ENCODE peak calls at places on chromosomes 3 and 15, in nine cellular contexts. H is body of pancreas; O is effector memory CD4-positive, alpha-beta T cell; T is A549; X is pancreas; F is GM23248; S is brain microvascular endothelial cell; Y is uterus; M is prostate gland. W is an unnamed sample.

GRCh38 chr15:92809880-92810361 is 90.2 kb upstream of the CHD2 start:
- DNase-seq in H (peak), O (no peak), T (no peak), X (no peak), F (peak), S (peak), Y (peak), M (peak), W (no peak)

GRCh38 chr3:38086496-38086895 is 47.5 kb downstream of the DLEC1 start:
- DNase-seq in H (no peak), O (no peak), T (no peak), X (no peak), F (no peak), S (no peak), Y (no peak), M (no peak), W (no peak)

GRCh38 chr3:190382082-190382481 is 5.9 kb upstream of the CLDN16 start:
- DNase-seq in H (no peak), O (no peak), T (no peak), X (no peak), F (peak), S (no peak), Y (no peak), M (no peak), W (no peak)

GRCh38 chr3:128481438-128481942 is 11.5 kb downstream of the GATA2 start:
- DNase-seq in H (no peak), O (no peak), T (no peak), X (no peak), F (peak), S (no peak), Y (peak), M (no peak), W (peak)

GRCh38 chr3:29202368-29202767 is 78.5 kb upstream of the RBMS3 start:
- DNase-seq in H (no peak), O (no peak), T (no peak), X (no peak), F (peak), S (no peak), Y (no peak), M (no peak), W (no peak)

GRCh38 chr3:10189557-10190374 is 25.0 kb downstream of the IRAK2 start:
- DNase-seq in H (peak), O (no peak), T (peak), X (peak), F (peak), S (no peak), Y (peak), M (peak), W (peak)

GRCh38 chr15:48440084-48440483 is 108.9 kb downstream of the DUT start:
- DNase-seq in H (peak), O (no peak), T (no peak), X (no peak), F (peak), S (no peak), Y (peak), M (no peak), W (no peak)

GRCh38 chr3:47980795-47981194 is 35.4 kb downstream of the MAP4 start:
- DNase-seq in H (no peak), O (no peak), T (no peak), X (no peak), F (no peak), S (no peak), Y (no peak), M (no peak), W (no peak)

GRCh38 chr3:55692958-55693558 is 206.0 kb upstream of the WNT5A start:
- DNase-seq in H (no peak), O (no peak), T (no peak), X (no peak), F (peak), S (peak), Y (no peak), M (no peak), W (no peak)

GRCh38 chr15:74817370-74817737 is 4.7 kb downstream of the LMAN1L start:
- DNase-seq in H (peak), O (no peak), T (no peak), X (no peak), F (peak), S (peak), Y (no peak), M (peak), W (no peak)
- H3K27ac ChIP-seq in H (no peak), O (no peak), T (no peak), X (no peak), F (no peak), S (no peak), Y (no peak), M (peak), W (no peak)

GRCh38 chr3:138351151-138351550 is 2.8 kb downstream of the MRAS start:
- DNase-seq in H (no peak), O (no peak), T (no peak), X (no peak), F (no peak), S (no peak), Y (no peak), M (no peak), W (no peak)

GRCh38 chr3:138347084-138347483 is 1.3 kb upstream of the MRAS start:
- DNase-seq in H (no peak), O (no peak), T (no peak), X (no peak), F (no peak), S (no peak), Y (no peak), M (no peak), W (no peak)

GRCh38 chr3:138349926-138350665 is 1.7 kb downstream of the MRAS start:
- DNase-seq in H (no peak), O (no peak), T (no peak), X (no peak), F (peak), S (no peak), Y (no peak), M (no peak), W (peak)

GRCh38 chr3:138348950-138349739 is 766 bp downstream of the MRAS start:
- DNase-seq in H (no peak), O (no peak), T (peak), X (no peak), F (peak), S (no peak), Y (peak), M (no peak), W (no peak)

DNA sequence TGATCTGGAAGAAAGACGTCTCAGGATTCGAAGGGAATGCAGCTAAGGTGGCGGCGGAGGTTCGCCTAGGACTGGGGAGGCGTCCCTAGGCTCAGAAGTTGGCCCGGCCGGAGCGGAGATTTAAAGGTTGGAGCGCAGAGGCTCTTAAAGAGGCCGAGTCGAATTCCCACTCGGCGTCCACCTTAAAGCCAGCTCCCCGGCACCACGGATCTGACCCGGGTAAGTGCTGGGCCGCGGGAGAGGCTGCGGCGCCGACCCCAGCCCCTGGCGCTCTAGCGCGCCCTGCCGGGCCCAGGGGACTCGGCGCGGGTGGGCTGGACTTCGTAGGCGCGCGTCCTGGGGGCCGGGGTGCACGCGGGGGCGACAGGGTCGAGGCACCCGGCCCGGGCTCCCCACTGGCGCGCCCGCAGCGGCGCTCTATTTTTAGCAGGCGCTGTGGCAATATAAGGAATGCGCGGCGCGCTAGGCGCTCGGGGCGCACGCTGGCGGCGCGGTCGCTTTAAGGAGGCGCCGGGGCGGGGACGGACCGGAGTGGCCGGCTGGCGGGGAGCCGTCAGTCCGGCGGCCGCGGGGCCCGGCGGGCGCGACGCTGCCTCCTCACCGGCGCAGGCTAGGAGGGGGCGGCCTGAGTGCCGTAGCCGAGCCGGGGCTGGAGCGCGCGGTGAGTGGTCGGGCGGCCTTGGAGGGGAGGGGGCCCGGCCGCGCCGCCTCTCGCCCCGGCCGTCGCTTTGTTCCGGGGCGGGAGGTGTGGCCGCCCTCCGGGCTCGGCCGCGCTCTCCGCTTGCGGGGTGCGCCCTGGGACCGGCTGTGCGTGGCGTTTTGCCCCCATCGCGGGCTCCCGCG is at the start of gene MRAS:
- DNase-seq in H (peak), O (peak), T (peak), X (peak), F (peak), S (peak), Y (peak), M (peak), W (peak)
- H3K4me3 ChIP-seq in H (peak), O (peak), T (peak), X (peak), F (peak), S (peak), Y (peak), M (peak), W (peak)

GRCh38 chr3:35641920-35642532 is 2.7 kb downstream of the ARPP21 start:
- DNase-seq in H (no peak), O (no peak), T (no peak), X (no peak), F (no peak), S (no peak), Y (no peak), M (no peak), W (no peak)

GRCh38 chr3:35645189-35645588 is 5.9 kb downstream of the ARPP21 start:
- DNase-seq in H (no peak), O (no peak), T (no peak), X (no peak), F (no peak), S (no peak), Y (no peak), M (no peak), W (no peak)

GRCh38 chr3:35640736-35641135 is 1.4 kb downstream of the ARPP21 start:
- DNase-seq in H (no peak), O (no peak), T (no peak), X (no peak), F (no peak), S (no peak), Y (no peak), M (no peak), W (no peak)

GRCh38 chr3:35644461-35644860 is 5.1 kb downstream of the ARPP21 start:
- DNase-seq in H (no peak), O (no peak), T (no peak), X (no peak), F (no peak), S (no peak), Y (no peak), M (no peak), W (no peak)

DNA sequence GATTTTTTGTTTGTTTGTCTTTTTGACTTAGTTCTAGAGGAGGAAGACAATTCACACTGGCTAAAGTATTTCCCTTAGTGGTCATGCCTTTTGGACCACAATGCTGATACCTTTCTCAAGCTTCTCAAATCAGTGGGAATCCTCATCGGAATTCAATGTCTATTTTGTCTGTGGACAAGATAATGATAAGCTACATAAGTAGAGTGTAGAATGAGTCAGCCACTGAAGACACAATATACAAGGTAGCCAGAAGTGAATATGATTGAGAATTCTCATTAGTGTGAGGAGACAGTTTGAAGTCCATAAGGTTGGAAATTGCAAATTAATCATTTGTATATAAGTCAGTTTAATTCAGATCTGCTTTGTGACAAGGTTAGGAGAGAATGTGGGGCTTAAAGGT is 4.1 kb downstream of the ARPP21 start:
- DNase-seq in H (no peak), O (no peak), T (no peak), X (no peak), F (no peak), S (no peak), Y (no peak), M (no peak), W (no peak)
- H3K27ac ChIP-seq in H (no peak), O (no peak), T (no peak), X (no peak), F (no peak), S (no peak), Y (no peak), M (no peak), W (no peak)

DNA sequence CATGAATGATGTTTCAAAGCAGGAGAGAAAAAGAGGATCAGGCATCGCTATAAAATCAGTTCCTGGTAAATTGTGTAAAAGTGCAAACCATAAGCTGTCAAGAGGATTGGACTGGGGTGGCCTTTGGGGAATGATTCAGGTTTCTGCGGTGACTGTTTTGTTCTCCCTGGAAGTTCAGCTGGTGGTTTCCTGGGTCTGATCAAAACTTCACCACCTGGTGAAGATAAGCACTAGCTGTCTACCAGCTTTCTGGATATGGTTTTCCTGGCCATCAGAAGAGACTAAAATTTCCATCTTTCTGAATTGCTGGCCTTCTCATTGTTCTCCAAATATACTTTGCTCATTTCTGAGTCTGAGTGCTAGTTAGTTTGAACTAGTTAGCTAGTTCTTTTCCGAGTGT is 2.7 kb upstream of the NANOGP8 start:
- DNase-seq in H (no peak), O (no peak), T (no peak), X (no peak), F (no peak), S (no peak), Y (no peak), M (no peak), W (no peak)
- H3K4me3 ChIP-seq in H (no peak), O (no peak), T (no peak), X (no peak), F (no peak), S (no peak), Y (no peak), M (no peak), W (no peak)

DNA sequence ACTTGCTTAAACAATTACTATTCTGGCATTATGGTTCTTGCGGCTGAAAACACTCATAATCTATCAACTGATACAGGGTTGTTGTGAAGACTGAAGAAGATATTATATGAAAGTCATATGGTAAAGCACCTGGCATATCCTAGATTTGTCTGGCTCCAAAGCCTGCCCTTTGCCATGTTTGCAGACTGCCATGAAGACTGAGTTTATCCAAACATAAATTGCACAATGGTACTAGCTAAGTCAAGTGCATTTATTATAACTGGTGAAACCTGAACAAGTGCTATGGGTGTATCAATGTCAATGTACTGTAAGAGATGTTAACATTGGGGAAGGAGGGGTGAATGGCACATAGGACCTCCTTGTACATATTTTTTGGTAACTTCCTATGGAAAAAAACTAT is 87.4 kb upstream of the MEX3B start:
- DNase-seq in H (no peak), O (no peak), T (no peak), X (no peak), F (peak), S (no peak), Y (no peak), M (no peak), W (no peak)
- H3K27ac ChIP-seq in H (no peak), O (no peak), T (peak), X (no peak), F (peak), S (peak), Y (no peak), M (no peak), W (no peak)

GRCh38 chr3:141795311-141795710 is 32.1 kb downstream of the GRK7 start:
- DNase-seq in H (no peak), O (no peak), T (no peak), X (no peak), F (peak), S (no peak), Y (no peak), M (no peak), W (no peak)

GRCh38 chr3:141795719-141796435 is 32.7 kb downstream of the GRK7 start:
- DNase-seq in H (peak), O (peak), T (no peak), X (no peak), F (peak), S (no peak), Y (peak), M (peak), W (peak)

GRCh38 chr3:141797167-141797773 is 34.1 kb downstream of the GRK7 start:
- DNase-seq in H (peak), O (peak), T (no peak), X (peak), F (peak), S (peak), Y (peak), M (peak), W (peak)

GRCh38 chr3:141797819-141798405 is 34.7 kb downstream of the GRK7 start:
- DNase-seq in H (peak), O (no peak), T (no peak), X (no peak), F (no peak), S (no peak), Y (no peak), M (peak), W (no peak)

DNA sequence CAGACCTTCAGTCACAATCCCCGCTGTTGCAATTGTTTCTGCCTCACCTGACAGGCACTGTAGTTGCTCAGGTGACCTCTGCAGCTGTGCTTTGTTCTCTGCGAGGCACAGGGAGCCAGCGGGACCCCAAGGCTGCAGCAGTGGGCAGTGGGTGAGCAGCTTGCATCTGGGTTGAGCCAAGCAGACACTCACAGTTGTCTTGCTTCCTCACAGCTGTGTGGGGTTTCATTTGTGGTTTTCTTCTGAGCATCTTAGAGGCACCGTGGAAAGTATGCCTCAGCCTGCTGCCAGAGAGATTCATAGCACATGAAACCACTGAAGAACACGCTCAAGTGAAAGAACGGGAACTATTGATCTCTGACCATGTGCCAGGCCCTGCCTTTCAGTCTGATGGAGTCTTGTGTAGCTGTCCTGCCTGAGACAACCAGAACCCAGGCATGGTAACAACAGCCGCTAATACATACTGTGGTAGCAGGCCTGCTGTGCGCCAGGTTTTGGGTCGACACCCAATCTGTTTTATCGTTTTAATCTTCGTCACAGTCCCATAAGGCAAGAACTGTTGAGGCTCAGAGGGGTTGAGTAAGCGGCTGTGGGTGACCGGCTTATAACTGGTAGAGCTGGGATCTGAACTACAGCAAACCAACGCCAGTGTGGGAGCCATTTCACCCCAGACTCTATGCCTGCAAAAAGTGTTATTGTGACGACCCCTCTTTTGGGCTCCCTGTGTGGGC is 33.4 kb downstream of the GRK7 start:
- DNase-seq in H (peak), O (peak), T (no peak), X (no peak), F (peak), S (no peak), Y (no peak), M (peak), W (no peak)
- H3K4me3 ChIP-seq in H (no peak), O (peak), T (no peak), X (peak), F (peak), S (peak), Y (peak), M (peak), W (peak)

DNA sequence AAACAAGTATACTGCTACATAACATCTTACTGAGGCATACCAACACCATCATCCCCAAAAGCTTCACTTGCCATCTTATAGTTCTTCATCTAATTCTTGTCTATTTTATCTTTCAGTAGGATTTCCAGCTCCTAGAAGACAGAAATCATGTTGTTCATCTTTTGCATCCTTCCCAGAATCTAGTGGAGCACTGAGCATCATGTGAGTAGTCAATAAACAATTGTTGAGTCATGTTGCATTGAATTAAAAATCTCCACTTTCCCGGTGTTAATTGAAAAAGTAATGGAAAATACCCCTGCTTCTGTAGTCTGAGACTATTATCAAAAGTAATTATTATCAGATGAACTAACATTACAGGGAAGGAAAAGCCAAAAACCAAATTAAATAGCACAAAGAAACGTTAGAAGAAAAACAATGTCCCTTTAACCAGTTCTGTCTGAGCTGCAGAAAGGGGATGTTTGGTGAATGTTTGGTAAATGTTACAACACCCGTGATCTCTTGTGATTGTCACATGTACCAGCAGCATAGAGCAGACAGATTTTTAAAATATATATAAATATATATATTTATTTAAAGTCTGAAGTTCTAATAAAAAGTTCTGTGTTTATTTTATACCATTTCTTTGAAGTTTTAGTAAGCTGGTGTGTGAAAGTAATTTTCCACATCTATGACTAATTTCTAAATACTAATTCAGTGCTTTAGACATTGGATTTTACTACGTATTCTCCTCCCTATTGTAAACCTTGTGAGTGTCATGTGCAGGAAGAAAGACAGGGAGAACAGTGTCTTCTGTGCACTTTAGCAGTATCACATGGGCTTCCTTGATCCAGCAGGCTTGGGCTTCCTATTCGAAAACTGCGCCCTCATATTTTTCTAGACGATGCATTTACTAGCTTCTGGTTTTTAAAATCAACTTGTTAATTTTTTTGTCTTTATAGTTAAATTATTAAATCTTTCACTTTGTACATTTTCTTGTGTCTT is 85.6 kb downstream of the RAP2B start:
- DNase-seq in H (peak), O (no peak), T (no peak), X (no peak), F (peak), S (no peak), Y (no peak), M (no peak), W (no peak)
- H3K27ac ChIP-seq in H (no peak), O (no peak), T (no peak), X (no peak), F (peak), S (no peak), Y (no peak), M (no peak), W (peak)

W was measured in lower lobe of right lung.